ENCODE peak calls at places on chromosomes 13 and 19, in seven cellular contexts. One of them, this sample, is unnamed.

GRCh38 chr13:90792335-90792734 is 555.2 kb upstream of the MIR17HG start:
- DNase-seq in T-helper 2 cell: no peak
- DNase-seq in stimulated activated CD8-positive, alpha-beta memory T cell treated with anti-CD3 and anti-CD28 coated beads, Interleukin-4, amount 100 ng/mL, for 24 hours: no peak
- DNase-seq in NCI-H2081: no peak
- DNase-seq in hypothalamus: no peak
- DNase-seq in A172: peak
- DNase-seq in memory B cell: no peak
- DNase-seq in this sample: no peak

GRCh38 chr13:98741741-98742435 is 10.6 kb downstream of the SLC15A1 start:
- DNase-seq in NCI-H2081: no peak
- DNase-seq in hypothalamus: no peak
- DNase-seq in memory B cell: no peak
- DNase-seq in T-helper 2 cell: no peak
- DNase-seq in A172: no peak
- DNase-seq in stimulated activated CD8-positive, alpha-beta memory T cell treated with anti-CD3 and anti-CD28 coated beads, Interleukin-4, amount 100 ng/mL, for 24 hours: no peak
- DNase-seq in this sample: no peak

GRCh38 chr19:5480427-5480836 is 25.2 kb downstream of the ZNRF4 start:
- DNase-seq in stimulated activated CD8-positive, alpha-beta memory T cell treated with anti-CD3 and anti-CD28 coated beads, Interleukin-4, amount 100 ng/mL, for 24 hours: peak
- DNase-seq in hypothalamus: no peak
- DNase-seq in NCI-H2081: no peak
- DNase-seq in T-helper 2 cell: peak
- DNase-seq in memory B cell: peak
- DNase-seq in A172: no peak
- DNase-seq in this sample: no peak

GRCh38 chr19:18450934-18451836 is 13.3 kb upstream of the ISYNA1 start:
- DNase-seq in hypothalamus: peak
- DNase-seq in memory B cell: peak
- DNase-seq in T-helper 2 cell: peak
- DNase-seq in NCI-H2081: peak
- DNase-seq in A172: peak
- DNase-seq in stimulated activated CD8-positive, alpha-beta memory T cell treated with anti-CD3 and anti-CD28 coated beads, Interleukin-4, amount 100 ng/mL, for 24 hours: peak
- DNase-seq in this sample: no peak

GRCh38 chr19:6710273-6711077 is 10.0 kb downstream of the C3 start:
- DNase-seq in NCI-H2081: no peak
- DNase-seq in stimulated activated CD8-positive, alpha-beta memory T cell treated with anti-CD3 and anti-CD28 coated beads, Interleukin-4, amount 100 ng/mL, for 24 hours: no peak
- DNase-seq in memory B cell: no peak
- DNase-seq in T-helper 2 cell: no peak
- DNase-seq in A172: no peak
- DNase-seq in hypothalamus: no peak
- DNase-seq in this sample: no peak

GRCh38 chr13:101309014-101309619 is 107.2 kb downstream of the NALCN start:
- DNase-seq in A172: peak
- DNase-seq in NCI-H2081: no peak
- DNase-seq in stimulated activated CD8-positive, alpha-beta memory T cell treated with anti-CD3 and anti-CD28 coated beads, Interleukin-4, amount 100 ng/mL, for 24 hours: no peak
- DNase-seq in hypothalamus: no peak
- DNase-seq in T-helper 2 cell: no peak
- DNase-seq in memory B cell: no peak
- DNase-seq in this sample: no peak

GRCh38 chr13:36135876-36136275 is 4.7 kb upstream of the DCLK1 start:
- DNase-seq in NCI-H2081: no peak
- DNase-seq in T-helper 2 cell: no peak
- DNase-seq in A172: no peak
- DNase-seq in stimulated activated CD8-positive, alpha-beta memory T cell treated with anti-CD3 and anti-CD28 coated beads, Interleukin-4, amount 100 ng/mL, for 24 hours: no peak
- DNase-seq in hypothalamus: no peak
- DNase-seq in memory B cell: no peak
- DNase-seq in this sample: no peak

GRCh38 chr13:50708461-50708860 is 135.0 kb downstream of the DLEU7 start:
- DNase-seq in NCI-H2081: no peak
- DNase-seq in memory B cell: no peak
- DNase-seq in A172: no peak
- DNase-seq in T-helper 2 cell: no peak
- DNase-seq in stimulated activated CD8-positive, alpha-beta memory T cell treated with anti-CD3 and anti-CD28 coated beads, Interleukin-4, amount 100 ng/mL, for 24 hours: no peak
- DNase-seq in hypothalamus: no peak
- DNase-seq in this sample: peak

GRCh38 chr13:26584713-26585112 is 27.2 kb downstream of the WASF3 start:
- DNase-seq in NCI-H2081: no peak
- DNase-seq in T-helper 2 cell: no peak
- DNase-seq in memory B cell: no peak
- DNase-seq in hypothalamus: no peak
- DNase-seq in A172: peak
- DNase-seq in stimulated activated CD8-positive, alpha-beta memory T cell treated with anti-CD3 and anti-CD28 coated beads, Interleukin-4, amount 100 ng/mL, for 24 hours: no peak
- DNase-seq in this sample: no peak

GRCh38 chr19:9865732-9866627 is 30.9 kb downstream of the PIN1 start:
- DNase-seq in NCI-H2081: no peak
- DNase-seq in hypothalamus: no peak
- DNase-seq in T-helper 2 cell: no peak
- DNase-seq in memory B cell: no peak
- DNase-seq in A172: no peak
- DNase-seq in stimulated activated CD8-positive, alpha-beta memory T cell treated with anti-CD3 and anti-CD28 coated beads, Interleukin-4, amount 100 ng/mL, for 24 hours: no peak
- DNase-seq in this sample: no peak

GRCh38 chr19:14804755-14805154 is 26.4 kb upstream of the ADGRE2 start:
- DNase-seq in NCI-H2081: no peak
- DNase-seq in memory B cell: no peak
- DNase-seq in A172: no peak
- DNase-seq in hypothalamus: no peak
- DNase-seq in T-helper 2 cell: no peak
- DNase-seq in stimulated activated CD8-positive, alpha-beta memory T cell treated with anti-CD3 and anti-CD28 coated beads, Interleukin-4, amount 100 ng/mL, for 24 hours: no peak
- DNase-seq in this sample: no peak